ENCODE peak calls at places on chromosomes 4 and X, in nine cellular contexts. One of them, this sample, is unnamed.

GRCh38 chr4:67198757-67199156 is 346.5 kb downstream of the CENPC start:
- DNase-seq in activated T-cell treated with anti-CD3 and anti-CD28 coated beads, Interleukin-2, amount 50 U/mL, for 24 hours: no peak
- DNase-seq in iPS-NIHi11: peak; percentile 26
- DNase-seq in H54: no peak
- DNase-seq in GF-D8: no peak
- DNase-seq in lower lobe of right lung: no peak
- DNase-seq in HT1080: peak; percentile 28
- DNase-seq in endothelial cell: peak; percentile 8
- DNase-seq in AG20443: no peak
- DNase-seq in this sample: no peak

GRCh38 chrX:3638280-3638873 is 75.1 kb downstream of the PRKX start:
- DNase-seq in activated T-cell treated with anti-CD3 and anti-CD28 coated beads, Interleukin-2, amount 50 U/mL, for 24 hours: peak; percentile 42
- DNase-seq in iPS-NIHi11: peak; percentile 53
- DNase-seq in H54: peak; percentile 4
- DNase-seq in GF-D8: no peak
- DNase-seq in lower lobe of right lung: no peak
- DNase-seq in HT1080: no peak
- DNase-seq in endothelial cell: peak; percentile 38
- DNase-seq in AG20443: peak; percentile 48
- DNase-seq in this sample: peak; percentile 30

GRCh38 chrX:37905436-37906147 is 58.2 kb upstream of the DYNLT3 start:
- DNase-seq in activated T-cell treated with anti-CD3 and anti-CD28 coated beads, Interleukin-2, amount 50 U/mL, for 24 hours: peak; percentile 33
- DNase-seq in iPS-NIHi11: peak; percentile 33
- DNase-seq in H54: peak; percentile 3
- DNase-seq in GF-D8: no peak
- DNase-seq in lower lobe of right lung: no peak
- DNase-seq in HT1080: peak; percentile 80
- DNase-seq in endothelial cell: peak; percentile 20
- DNase-seq in AG20443: peak; percentile 16
- DNase-seq in this sample: peak; percentile 89

GRCh38 chr4:151865744-151866143 is 104.9 kb upstream of the GATB start:
- DNase-seq in activated T-cell treated with anti-CD3 and anti-CD28 coated beads, Interleukin-2, amount 50 U/mL, for 24 hours: no peak
- DNase-seq in iPS-NIHi11: no peak
- DNase-seq in H54: no peak
- DNase-seq in GF-D8: no peak
- DNase-seq in lower lobe of right lung: no peak
- DNase-seq in HT1080: no peak
- DNase-seq in endothelial cell: no peak
- DNase-seq in AG20443: no peak
- DNase-seq in this sample: no peak

GRCh38 chr4:140427104-140427918 is at the start of gene CLGN:
- DNase-seq in activated T-cell treated with anti-CD3 and anti-CD28 coated beads, Interleukin-2, amount 50 U/mL, for 24 hours: peak; percentile 76
- DNase-seq in iPS-NIHi11: peak; percentile 93
- DNase-seq in H54: no peak
- DNase-seq in GF-D8: no peak
- DNase-seq in lower lobe of right lung: peak; percentile 73
- DNase-seq in HT1080: peak; percentile 68
- DNase-seq in endothelial cell: peak; percentile 95
- DNase-seq in AG20443: peak; percentile 85
- DNase-seq in this sample: peak; percentile 91

GRCh38 chr4:110515676-110516075 is 39.7 kb downstream of the ENPEP start:
- DNase-seq in activated T-cell treated with anti-CD3 and anti-CD28 coated beads, Interleukin-2, amount 50 U/mL, for 24 hours: no peak
- DNase-seq in iPS-NIHi11: no peak
- DNase-seq in H54: no peak
- DNase-seq in GF-D8: no peak
- DNase-seq in lower lobe of right lung: no peak
- DNase-seq in HT1080: peak; percentile 51
- DNase-seq in endothelial cell: no peak
- DNase-seq in AG20443: no peak
- DNase-seq in this sample: no peak

GRCh38 chrX:138925330-138925729 is 213.8 kb upstream of the FGF13 start:
- DNase-seq in activated T-cell treated with anti-CD3 and anti-CD28 coated beads, Interleukin-2, amount 50 U/mL, for 24 hours: no peak
- DNase-seq in iPS-NIHi11: no peak
- DNase-seq in H54: peak; percentile 17
- DNase-seq in GF-D8: peak; percentile 35
- DNase-seq in lower lobe of right lung: no peak
- DNase-seq in HT1080: peak; percentile 88
- DNase-seq in endothelial cell: no peak
- DNase-seq in AG20443: peak; percentile 80
- DNase-seq in this sample: peak; percentile 3

GRCh38 chr4:80362578-80363181 is 27.1 kb downstream of the CFAP299 start:
- DNase-seq in activated T-cell treated with anti-CD3 and anti-CD28 coated beads, Interleukin-2, amount 50 U/mL, for 24 hours: peak; percentile 38
- DNase-seq in iPS-NIHi11: peak; percentile 48
- DNase-seq in H54: no peak
- DNase-seq in GF-D8: no peak
- DNase-seq in lower lobe of right lung: no peak
- DNase-seq in HT1080: peak; percentile 39
- DNase-seq in endothelial cell: peak; percentile 64
- DNase-seq in AG20443: peak; percentile 53
- DNase-seq in this sample: peak; percentile 39

GRCh38 chr4:164977243-164978164 is at the start of gene TRIM61:
- DNase-seq in activated T-cell treated with anti-CD3 and anti-CD28 coated beads, Interleukin-2, amount 50 U/mL, for 24 hours: peak; percentile 75
- DNase-seq in iPS-NIHi11: peak; percentile 21
- DNase-seq in H54: no peak
- DNase-seq in GF-D8: no peak
- DNase-seq in lower lobe of right lung: peak; percentile 63
- DNase-seq in HT1080: peak; percentile 70
- DNase-seq in endothelial cell: peak; percentile 50
- DNase-seq in AG20443: peak; percentile 52
- DNase-seq in this sample: peak; percentile 86

GRCh38 chr4:7183161-7183560 is 9.2 kb upstream of the SORCS2 start:
- DNase-seq in activated T-cell treated with anti-CD3 and anti-CD28 coated beads, Interleukin-2, amount 50 U/mL, for 24 hours: no peak
- DNase-seq in iPS-NIHi11: no peak
- DNase-seq in H54: no peak
- DNase-seq in GF-D8: no peak
- DNase-seq in lower lobe of right lung: no peak
- DNase-seq in HT1080: peak; percentile 45
- DNase-seq in endothelial cell: no peak
- DNase-seq in AG20443: no peak
- DNase-seq in this sample: no peak

GRCh38 chr4:101989551-101989950 is 199.0 kb downstream of the BANK1 start:
- DNase-seq in activated T-cell treated with anti-CD3 and anti-CD28 coated beads, Interleukin-2, amount 50 U/mL, for 24 hours: no peak
- DNase-seq in iPS-NIHi11: no peak
- DNase-seq in H54: no peak
- DNase-seq in GF-D8: no peak
- DNase-seq in lower lobe of right lung: no peak
- DNase-seq in HT1080: no peak
- DNase-seq in endothelial cell: no peak
- DNase-seq in AG20443: no peak
- DNase-seq in this sample: no peak